ENCODE peak calls at places on chromosomes 12 and 14, in eight cellular contexts. N is lower lobe of right lung, Z is SW480, W is posterior vena cava, R is progenitor cell of endocrine pancreas, K is kidney glomerular epithelial cell, J is epithelial cell of esophagus, P is GM12865. G is an unnamed sample.

GRCh38 chr14:31477248-31477647 is 10.6 kb downstream of the GPR33 start:
- DNase-seq in N (no peak), Z (no peak), W (no peak), R (no peak), K (no peak), J (no peak), P (no peak), G (no peak)

GRCh38 chr12:114167431-114167830 is 201.3 kb upstream of the RBM19 start:
- DNase-seq in N (no peak), Z (no peak), W (no peak), R (no peak), K (no peak), J (no peak), P (no peak), G (no peak)

GRCh38 chr12:45827974-45828373 is 98.5 kb downstream of the ARID2 start:
- DNase-seq in N (no peak), Z (no peak), W (no peak), R (no peak), K (no peak), J (no peak), P (no peak), G (no peak)

GRCh38 chr12:101127521-101128219 is 82.4 kb downstream of the SLC5A8 start:
- DNase-seq in N (no peak), Z (no peak), W (no peak), R (no peak), K (peak), J (no peak), P (no peak), G (no peak)

GRCh38 chr14:85058170-85058569 is 471.8 kb upstream of the FLRT2 start:
- DNase-seq in N (no peak), Z (no peak), W (no peak), R (no peak), K (no peak), J (peak), P (no peak), G (no peak)

GRCh38 chr12:101414533-101415119 is 7.1 kb upstream of the ARL1 start:
- DNase-seq in N (no peak), Z (peak), W (no peak), R (no peak), K (peak), J (peak), P (peak), G (peak)

GRCh38 chr12:19220861-19221466 is 91.4 kb downstream of the PLEKHA5 start:
- DNase-seq in N (no peak), Z (no peak), W (no peak), R (no peak), K (no peak), J (peak), P (no peak), G (no peak)

GRCh38 chr14:32623300-32624093 is 294.4 kb downstream of the AKAP6 start:
- DNase-seq in N (no peak), Z (no peak), W (no peak), R (no peak), K (peak), J (peak), P (no peak), G (no peak)

GRCh38 chr14:76653875-76654572 is 107.2 kb upstream of the VASH1 start:
- DNase-seq in N (no peak), Z (no peak), W (no peak), R (no peak), K (no peak), J (no peak), P (no peak), G (no peak)

GRCh38 chr12:129717438-129717837 is 186.4 kb downstream of the TMEM132D start:
- DNase-seq in N (no peak), Z (no peak), W (no peak), R (no peak), K (no peak), J (no peak), P (no peak), G (no peak)

GRCh38 chr12:100266163-100266801 is 597 bp downstream of the DEPDC4 start:
- DNase-seq in N (no peak), Z (no peak), W (no peak), R (no peak), K (no peak), J (no peak), P (no peak), G (no peak)

GRCh38 chr14:32453857-32454810 is 125.0 kb downstream of the AKAP6 start:
- DNase-seq in N (no peak), Z (no peak), W (no peak), R (no peak), K (no peak), J (peak), P (no peak), G (no peak)

GRCh38 chr14:100640481-100641273 is 53.5 kb upstream of the BEGAIN start:
- DNase-seq in N (no peak), Z (peak), W (no peak), R (no peak), K (no peak), J (no peak), P (peak), G (no peak)

GRCh38 chr14:36396798-36397197 is 76.4 kb upstream of the MBIP start:
- DNase-seq in N (no peak), Z (no peak), W (no peak), R (no peak), K (no peak), J (no peak), P (no peak), G (no peak)

GRCh38 chr12:27133022-27133590 is 50.7 kb upstream of the C12orf71 start:
- DNase-seq in N (no peak), Z (no peak), W (no peak), R (no peak), K (no peak), J (no peak), P (peak), G (no peak)

GRCh38 chr14:60561845-60562746 is 53.1 kb downstream of the SIX6 start:
- DNase-seq in N (no peak), Z (peak), W (peak), R (peak), K (peak), J (peak), P (peak), G (peak)

GRCh38 chr12:70606001-70606400 is 31.2 kb downstream of the PTPRB start:
- DNase-seq in N (no peak), Z (no peak), W (no peak), R (no peak), K (peak), J (peak), P (no peak), G (no peak)

GRCh38 chr14:102646615-102647014 is 54.2 kb downstream of the RCOR1 start:
- DNase-seq in N (no peak), Z (no peak), W (no peak), R (no peak), K (no peak), J (no peak), P (no peak), G (no peak)

GRCh38 chr14:63563370-63564026 is 20.3 kb upstream of the PPP2R5E start:
- DNase-seq in N (no peak), Z (no peak), W (no peak), R (no peak), K (no peak), J (peak), P (no peak), G (peak)

GRCh38 chr14:22400590-22401259 is 188.3 kb downstream of the DAD1 start:
- DNase-seq in N (no peak), Z (no peak), W (no peak), R (no peak), K (no peak), J (no peak), P (no peak), G (no peak)

GRCh38 chr14:100526632-100527031 is 60.6 kb downstream of the BEGAIN start:
- DNase-seq in N (no peak), Z (no peak), W (peak), R (no peak), K (no peak), J (no peak), P (no peak), G (no peak)

GRCh38 chr12:91367234-91367849 is 184.7 kb upstream of the DCN start:
- DNase-seq in N (no peak), Z (no peak), W (no peak), R (no peak), K (peak), J (no peak), P (peak), G (no peak)

GRCh38 chr14:99158646-99159165 is 113.3 kb downstream of the BCL11B start:
- DNase-seq in N (no peak), Z (no peak), W (no peak), R (no peak), K (no peak), J (no peak), P (no peak), G (no peak)

GRCh38 chr14:64294672-64295413 is 672 bp upstream of the ESR2 start:
- DNase-seq in N (peak), Z (peak), W (peak), R (peak), K (peak), J (peak), P (peak), G (peak)

GRCh38 chr14:24408764-24409163 is 10.0 kb downstream of the NYNRIN start:
- DNase-seq in N (no peak), Z (no peak), W (no peak), R (no peak), K (no peak), J (no peak), P (no peak), G (no peak)

GRCh38 chr12:121925361-121925725 is 7.0 kb downstream of the CFAP251 start:
- DNase-seq in N (no peak), Z (no peak), W (no peak), R (no peak), K (peak), J (no peak), P (no peak), G (no peak)

GRCh38 chr14:81268016-81268416 is 47.3 kb upstream of the GTF2A1 start:
- DNase-seq in N (no peak), Z (peak), W (no peak), R (no peak), K (peak), J (peak), P (no peak), G (no peak)

GRCh38 chr12:131912526-131913274 is 16.4 kb upstream of the PUS1 start:
- DNase-seq in N (no peak), Z (peak), W (peak), R (no peak), K (peak), J (peak), P (no peak), G (peak)

GRCh38 chr12:63045020-63045860 is 105.8 kb downstream of the AVPR1A start:
- DNase-seq in N (no peak), Z (no peak), W (no peak), R (no peak), K (peak), J (peak), P (no peak), G (no peak)

GRCh38 chr12:27431185-27431584 is 15.4 kb upstream of the SMCO2 start:
- DNase-seq in N (no peak), Z (no peak), W (no peak), R (no peak), K (no peak), J (no peak), P (peak), G (no peak)

GRCh38 chr12:67991158-67991557 is 1.9 kb downstream of the IFNG-AS1 start:
- DNase-seq in N (no peak), Z (no peak), W (no peak), R (no peak), K (no peak), J (no peak), P (peak), G (no peak)

GRCh38 chr14:99093532-99094517 is 178.2 kb downstream of the BCL11B start:
- DNase-seq in N (no peak), Z (no peak), W (no peak), R (no peak), K (no peak), J (peak), P (no peak), G (no peak)

GRCh38 chr12:117485984-117486839 is 124.8 kb upstream of the NOS1 start:
- DNase-seq in N (no peak), Z (no peak), W (no peak), R (no peak), K (peak), J (no peak), P (no peak), G (no peak)